ENCODE peak calls at places on chromosome 20, in five cellular contexts. S is MM.1S, G is GM23338, W is GM23248, T is neural progenitor cell. Y is an unnamed sample.

GRCh38 chr20:61500791-61501321 is 248.8 kb downstream of the CDH4 start:
- DNase-seq in S (no peak), G (peak), W (peak), T (no peak), Y (no peak)

GRCh38 chr20:46013826-46014516 is 5.3 kb downstream of the MMP9 start:
- DNase-seq in S (peak), G (peak), W (peak), T (peak), Y (peak)

GRCh38 chr20:45341939-45342862 is 6.0 kb downstream of the SDC4 start:
- DNase-seq in S (no peak), G (peak), W (peak), T (peak), Y (peak)

GRCh38 chr20:44683263-44684046 is 31.7 kb upstream of the CCN5 start:
- DNase-seq in S (peak), G (peak), W (peak), T (peak), Y (peak)

GRCh38 chr20:57522380-57522973 is 2.5 kb downstream of the CTCFL start:
- DNase-seq in S (no peak), G (no peak), W (no peak), T (no peak), Y (no peak)

GRCh38 chr20:30812739-30813411 is 444.6 kb upstream of the DEFB115 start:
- DNase-seq in S (no peak), G (no peak), W (no peak), T (no peak), Y (no peak)

GRCh38 chr20:61953037-61953788 is 112.5 kb downstream of the TAF4 start:
- DNase-seq in S (no peak), G (no peak), W (no peak), T (no peak), Y (no peak)

GRCh38 chr20:59664389-59665055 is 60.2 kb downstream of the PHACTR3 start:
- DNase-seq in S (no peak), G (no peak), W (no peak), T (no peak), Y (no peak)

GRCh38 chr20:50886184-50886790 is 45.0 kb downstream of the ADNP start:
- DNase-seq in S (no peak), G (no peak), W (no peak), T (no peak), Y (no peak)

GRCh38 chr20:45940469-45940868 is 6.0 kb downstream of the PCIF1 start:
- DNase-seq in S (no peak), G (no peak), W (no peak), T (no peak), Y (no peak)

DNA sequence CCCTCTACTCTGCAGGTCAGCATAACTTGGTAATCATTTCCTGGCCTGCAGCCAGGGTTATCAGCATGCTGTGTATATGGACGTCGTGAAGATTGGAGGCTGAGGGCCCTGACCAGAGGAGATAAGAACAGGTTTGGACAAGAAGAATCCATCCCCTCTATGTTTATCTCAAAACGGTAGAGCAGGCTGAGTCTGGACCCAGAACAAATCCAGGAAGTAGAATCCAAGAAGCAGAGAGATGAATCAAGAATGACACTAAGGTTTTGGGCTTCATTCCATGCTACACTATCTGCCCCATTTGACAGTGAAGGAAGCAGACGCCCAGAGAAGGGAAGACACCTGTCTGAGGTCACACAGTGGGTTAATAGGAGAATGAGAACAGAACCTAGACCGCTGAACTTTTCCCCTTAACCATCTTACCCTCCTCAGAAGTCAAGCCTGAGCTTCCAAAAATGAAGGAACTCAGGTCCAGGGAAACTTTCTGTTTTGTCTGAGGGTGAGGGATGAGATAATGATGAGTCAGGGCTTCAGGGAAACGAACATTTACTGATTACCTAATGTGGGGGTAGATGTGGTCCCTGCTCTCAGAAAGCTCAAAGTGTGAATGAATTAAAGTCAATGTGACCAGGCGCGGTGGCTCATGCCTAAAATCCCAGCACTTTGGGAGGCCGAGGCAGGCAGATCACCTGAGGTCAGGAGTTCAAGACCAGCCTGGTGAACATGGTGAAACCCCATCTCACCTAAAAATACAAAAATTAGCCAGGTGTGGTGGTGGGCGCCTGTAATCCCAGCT is 9.4 kb upstream of the COMMD7 start:
- DNase-seq in S (no peak), G (no peak), W (peak), T (no peak), Y (peak)
- TF ChIP-seq EZH2phosphoT487 in S (no peak), G (no peak), W (no peak), T (no peak), Y (no peak)

GRCh38 chr20:63004607-63005211 is 2.1 kb downstream of the BHLHE23 start:
- DNase-seq in S (no peak), G (no peak), W (peak), T (peak), Y (no peak)
- TF ChIP-seq EZH2 in S (peak), G (peak), W (peak), T (peak), Y (no peak)

DNA sequence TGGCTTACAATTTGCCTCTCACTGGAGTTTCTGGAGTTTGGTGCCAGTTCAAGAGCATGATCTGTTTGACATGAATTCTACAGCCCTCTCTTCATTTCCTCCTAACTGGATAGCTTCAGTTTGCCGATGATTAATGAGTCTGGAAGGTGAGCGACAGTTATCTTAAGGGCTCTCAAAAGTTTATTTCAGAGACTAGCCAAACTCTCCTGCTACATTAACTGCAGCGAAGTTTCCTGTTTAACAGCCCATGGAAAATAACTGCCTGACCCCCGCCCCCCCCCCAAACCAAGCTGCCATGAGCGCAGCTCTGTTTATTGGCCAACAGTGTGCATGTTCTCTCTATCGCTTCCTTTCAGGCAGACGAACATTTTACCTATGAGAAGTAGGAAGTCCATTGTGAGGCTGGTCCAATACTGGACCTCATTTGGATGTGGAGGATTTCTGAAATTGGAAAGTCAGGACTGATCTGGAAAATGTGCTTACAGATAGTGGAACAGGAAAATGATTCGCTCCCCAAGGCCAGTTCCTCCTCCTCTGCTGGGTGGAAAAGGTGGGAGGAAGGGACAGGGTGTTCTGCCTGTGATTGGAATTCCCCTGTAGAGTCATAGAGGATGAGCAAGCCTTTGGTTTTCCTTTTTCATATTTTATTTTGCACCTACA is 522.2 kb upstream of the JAG1 start:
- DNase-seq in S (no peak), G (no peak), W (peak), T (no peak), Y (peak)
- TF ChIP-seq EZH2phosphoT487 in S (no peak), G (no peak), W (no peak), T (no peak), Y (no peak)

DNA sequence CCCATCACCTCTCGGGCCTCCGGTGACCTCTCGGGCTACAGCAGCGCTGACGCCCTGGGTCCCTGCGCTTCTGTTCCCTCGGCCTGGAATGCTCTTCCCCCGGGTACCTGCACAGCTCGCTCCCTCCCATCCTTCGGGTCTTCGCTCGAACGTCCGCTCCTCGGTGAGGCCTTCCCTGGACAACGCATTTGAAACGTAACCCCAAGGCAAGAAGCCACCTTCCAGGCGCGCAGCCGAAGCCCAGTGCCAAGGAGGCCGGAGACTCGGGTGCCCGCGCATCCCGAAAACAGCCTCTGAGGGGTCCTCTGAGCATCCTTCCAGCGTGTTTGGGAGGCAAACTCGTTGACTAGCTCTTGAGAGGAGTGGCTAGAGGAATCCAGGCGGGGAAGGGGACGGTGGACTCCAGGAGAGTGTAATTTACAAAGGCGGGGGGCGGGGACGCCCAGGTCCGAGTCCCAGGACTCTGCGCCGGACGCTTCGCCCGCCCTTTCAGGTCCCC is 87.0 kb downstream of the ZFP64 start:
- DNase-seq in S (no peak), G (peak), W (peak), T (peak), Y (no peak)
- TF ChIP-seq EZH2 in S (no peak), G (no peak), W (peak), T (peak), Y (no peak)

GRCh38 chr20:34581341-34582189 is 23.0 kb downstream of the MAP1LC3A start:
- DNase-seq in S (no peak), G (no peak), W (peak), T (peak), Y (peak)
- TF ChIP-seq EZH2phosphoT487 in S (no peak), G (no peak), W (no peak), T (no peak), Y (no peak)

GRCh38 chr20:25236450-25237304 is 11.2 kb upstream of the PYGB start:
- DNase-seq in S (no peak), G (no peak), W (no peak), T (no peak), Y (no peak)
- TF ChIP-seq EZH2 in S (no peak), G (no peak), W (no peak), T (no peak), Y (no peak)

GRCh38 chr20:22795455-22795854 is 211.1 kb upstream of the FOXA2 start:
- DNase-seq in S (no peak), G (no peak), W (no peak), T (no peak), Y (no peak)

GRCh38 chr20:22796465-22797077 is 212.2 kb upstream of the FOXA2 start:
- DNase-seq in S (no peak), G (no peak), W (peak), T (no peak), Y (peak)

GRCh38 chr20:22794200-22794599 is 209.8 kb upstream of the FOXA2 start:
- DNase-seq in S (no peak), G (no peak), W (no peak), T (no peak), Y (peak)

GRCh38 chr20:22797103-22797502 is 212.7 kb upstream of the FOXA2 start:
- DNase-seq in S (no peak), G (no peak), W (no peak), T (no peak), Y (peak)

DNA sequence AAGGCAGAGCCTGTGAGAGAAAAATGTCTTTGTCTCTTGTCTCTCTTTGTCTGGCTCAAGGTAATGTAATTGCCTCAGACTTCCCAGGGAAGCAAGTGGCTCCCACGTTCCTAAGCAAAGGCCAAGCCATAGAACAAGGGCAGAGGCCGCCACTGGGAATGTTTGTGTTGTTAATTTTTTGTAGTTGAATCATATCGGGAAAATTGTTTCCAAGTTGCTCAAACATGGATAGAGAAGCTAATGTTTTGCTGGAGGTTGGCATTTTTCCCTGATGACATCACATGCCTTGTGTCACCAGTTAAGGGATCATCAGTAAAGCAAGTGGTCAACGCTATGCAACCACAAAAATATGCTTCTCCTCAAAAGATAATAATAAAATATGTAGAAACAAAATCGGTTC is 211.5 kb upstream of the FOXA2 start:
- DNase-seq in S (no peak), G (no peak), W (peak), T (peak), Y (peak)
- TF ChIP-seq EZH2phosphoT487 in S (no peak), G (no peak), W (no peak), T (no peak), Y (no peak)

DNA sequence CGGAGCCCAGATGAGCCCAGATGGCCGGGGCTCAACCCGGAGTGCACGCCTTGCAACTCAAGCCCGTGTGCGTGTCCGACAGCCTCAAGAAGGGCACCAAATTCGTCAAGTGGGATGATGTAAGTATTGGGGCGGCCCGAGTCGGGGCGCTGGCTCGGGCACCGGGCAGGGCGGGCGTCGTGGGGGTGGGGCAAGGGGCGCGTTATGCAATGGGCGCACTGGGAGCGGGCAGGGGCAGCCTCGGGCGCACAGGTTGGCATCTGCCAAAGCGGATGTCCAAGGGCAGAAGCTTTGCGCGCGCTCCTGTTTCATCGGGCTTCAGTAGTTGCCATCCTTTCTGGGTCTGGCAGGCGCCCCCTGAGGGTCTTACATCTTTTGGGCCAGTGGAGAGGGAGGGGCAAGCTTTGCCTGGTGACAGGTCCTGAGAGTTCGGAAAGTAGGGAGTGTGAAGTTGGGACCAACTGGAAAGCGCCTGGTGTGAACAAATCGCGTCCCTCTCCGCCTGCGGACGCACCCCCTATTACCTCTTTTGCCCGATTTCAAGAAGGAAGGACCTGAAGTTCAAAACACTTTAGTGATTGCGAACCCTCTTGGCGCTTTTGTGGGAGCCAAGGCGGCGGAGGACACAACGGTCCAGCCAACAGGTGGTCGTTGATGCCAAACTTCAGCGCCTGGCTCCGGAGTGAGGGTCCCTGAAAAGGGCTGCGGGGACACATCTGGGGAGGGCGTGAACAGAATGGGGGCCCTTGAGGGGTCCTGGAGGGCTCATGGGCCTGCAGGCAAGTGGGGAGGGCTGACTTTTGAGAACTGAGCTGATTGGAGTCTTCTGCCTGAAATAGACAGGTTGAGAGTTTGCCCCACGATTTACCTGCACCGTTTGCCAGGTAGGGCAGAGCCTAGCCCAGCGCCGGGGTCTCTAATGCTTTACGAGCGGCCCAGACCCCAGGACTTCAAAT is 844 bp downstream of the PLCB1 start:
- DNase-seq in S (no peak), G (peak), W (peak), T (peak), Y (no peak)
- TF ChIP-seq EZH2 in S (no peak), G (peak), W (no peak), T (peak), Y (no peak)